ENCODE peak calls at places on chromosomes 13 and 19, in ten cellular contexts. One of them, this sample, is unnamed.

GRCh38 chr19:10998045-10998533 is 37.3 kb downstream of the SMARCA4 start:
- DNase-seq in Caco-2: no peak
- DNase-seq in HFF-Myc: no peak
- DNase-seq in AG09309: no peak
- DNase-seq in Panc1: no peak
- DNase-seq in tibial nerve: peak
- DNase-seq in CD4-positive, alpha-beta T cell: no peak
- DNase-seq in esophagus squamous epithelium: no peak
- DNase-seq in NB4: no peak
- DNase-seq in GM13976: no peak
- DNase-seq in this sample: no peak

GRCh38 chr13:66689037-66689619 is 541.0 kb downstream of the PCDH9 start:
- DNase-seq in tibial nerve: no peak
- DNase-seq in NB4: no peak
- DNase-seq in GM13976: no peak
- DNase-seq in CD4-positive, alpha-beta T cell: no peak
- DNase-seq in HFF-Myc: no peak
- DNase-seq in AG09309: no peak
- DNase-seq in Caco-2: no peak
- DNase-seq in esophagus squamous epithelium: no peak
- DNase-seq in Panc1: no peak
- DNase-seq in this sample: no peak

GRCh38 chr19:47035127-47035494 is 13.3 kb downstream of the TMEM160 start:
- DNase-seq in Caco-2: peak
- DNase-seq in tibial nerve: no peak
- DNase-seq in Panc1: no peak
- DNase-seq in GM13976: no peak
- DNase-seq in CD4-positive, alpha-beta T cell: no peak
- DNase-seq in HFF-Myc: no peak
- DNase-seq in NB4: peak
- DNase-seq in AG09309: no peak
- DNase-seq in esophagus squamous epithelium: no peak
- DNase-seq in this sample: peak

GRCh38 chr19:29988351-29988750 is 46.3 kb downstream of the URI1 start:
- DNase-seq in GM13976: no peak
- DNase-seq in tibial nerve: no peak
- DNase-seq in HFF-Myc: no peak
- DNase-seq in Caco-2: peak
- DNase-seq in CD4-positive, alpha-beta T cell: no peak
- DNase-seq in NB4: no peak
- DNase-seq in Panc1: no peak
- DNase-seq in AG09309: no peak
- DNase-seq in esophagus squamous epithelium: no peak
- DNase-seq in this sample: no peak

GRCh38 chr19:3396881-3397265 is 30.5 kb downstream of the NFIC start:
- DNase-seq in GM13976: no peak
- DNase-seq in Caco-2: no peak
- DNase-seq in NB4: no peak
- DNase-seq in HFF-Myc: no peak
- DNase-seq in CD4-positive, alpha-beta T cell: no peak
- DNase-seq in AG09309: no peak
- DNase-seq in tibial nerve: no peak
- DNase-seq in Panc1: no peak
- DNase-seq in esophagus squamous epithelium: no peak
- DNase-seq in this sample: no peak

GRCh38 chr13:49711218-49711863 is 20.1 kb upstream of the EBPL start:
- DNase-seq in CD4-positive, alpha-beta T cell: no peak
- DNase-seq in esophagus squamous epithelium: no peak
- DNase-seq in HFF-Myc: peak
- DNase-seq in Caco-2: no peak
- DNase-seq in GM13976: no peak
- DNase-seq in Panc1: no peak
- DNase-seq in NB4: peak
- DNase-seq in AG09309: peak
- DNase-seq in tibial nerve: no peak
- DNase-seq in this sample: no peak

GRCh38 chr13:29886446-29886845 is 36.0 kb upstream of the UBL3 start:
- DNase-seq in HFF-Myc: no peak
- DNase-seq in Caco-2: no peak
- DNase-seq in esophagus squamous epithelium: no peak
- DNase-seq in NB4: no peak
- DNase-seq in tibial nerve: no peak
- DNase-seq in CD4-positive, alpha-beta T cell: no peak
- DNase-seq in AG09309: no peak
- DNase-seq in GM13976: no peak
- DNase-seq in Panc1: no peak
- DNase-seq in this sample: no peak

GRCh38 chr19:56167064-56167578 is 8.7 kb upstream of the GALP start:
- DNase-seq in Panc1: no peak
- DNase-seq in CD4-positive, alpha-beta T cell: no peak
- DNase-seq in GM13976: no peak
- DNase-seq in tibial nerve: no peak
- DNase-seq in NB4: peak
- DNase-seq in AG09309: no peak
- DNase-seq in Caco-2: peak
- DNase-seq in HFF-Myc: no peak
- DNase-seq in esophagus squamous epithelium: no peak
- DNase-seq in this sample: peak

GRCh38 chr13:54643863-54644262 is 1615.2 kb downstream of the OLFM4 start:
- DNase-seq in HFF-Myc: no peak
- DNase-seq in NB4: no peak
- DNase-seq in CD4-positive, alpha-beta T cell: no peak
- DNase-seq in tibial nerve: no peak
- DNase-seq in GM13976: no peak
- DNase-seq in AG09309: no peak
- DNase-seq in Caco-2: no peak
- DNase-seq in Panc1: no peak
- DNase-seq in esophagus squamous epithelium: no peak
- DNase-seq in this sample: no peak

GRCh38 chr19:10013834-10014618 is 743 bp downstream of the RDH8 start:
- DNase-seq in Panc1: no peak
- DNase-seq in CD4-positive, alpha-beta T cell: no peak
- DNase-seq in GM13976: no peak
- DNase-seq in AG09309: no peak
- DNase-seq in NB4: no peak
- DNase-seq in Caco-2: no peak
- DNase-seq in tibial nerve: no peak
- DNase-seq in HFF-Myc: no peak
- DNase-seq in esophagus squamous epithelium: no peak
- DNase-seq in this sample: no peak

GRCh38 chr13:63944896-63945295 is 2529.2 kb upstream of the PCDH20 start:
- DNase-seq in Caco-2: no peak
- DNase-seq in Panc1: no peak
- DNase-seq in HFF-Myc: no peak
- DNase-seq in esophagus squamous epithelium: no peak
- DNase-seq in CD4-positive, alpha-beta T cell: no peak
- DNase-seq in AG09309: no peak
- DNase-seq in tibial nerve: no peak
- DNase-seq in NB4: no peak
- DNase-seq in GM13976: no peak
- DNase-seq in this sample: no peak

GRCh38 chr13:23806874-23807522 is 82.2 kb downstream of the MIPEP start:
- DNase-seq in AG09309: no peak
- DNase-seq in tibial nerve: no peak
- DNase-seq in esophagus squamous epithelium: no peak
- DNase-seq in Caco-2: no peak
- DNase-seq in NB4: no peak
- DNase-seq in HFF-Myc: no peak
- DNase-seq in GM13976: no peak
- DNase-seq in CD4-positive, alpha-beta T cell: no peak
- DNase-seq in Panc1: no peak
- DNase-seq in this sample: no peak

GRCh38 chr13:23808803-23809202 is 80.4 kb downstream of the MIPEP start:
- DNase-seq in GM13976: no peak
- DNase-seq in CD4-positive, alpha-beta T cell: no peak
- DNase-seq in tibial nerve: no peak
- DNase-seq in Panc1: no peak
- DNase-seq in esophagus squamous epithelium: no peak
- DNase-seq in HFF-Myc: no peak
- DNase-seq in NB4: no peak
- DNase-seq in AG09309: no peak
- DNase-seq in Caco-2: no peak
- DNase-seq in this sample: no peak

GRCh38 chr13:23813635-23814034 is 75.6 kb downstream of the MIPEP start:
- DNase-seq in CD4-positive, alpha-beta T cell: no peak
- DNase-seq in HFF-Myc: no peak
- DNase-seq in tibial nerve: no peak
- DNase-seq in NB4: no peak
- DNase-seq in AG09309: no peak
- DNase-seq in esophagus squamous epithelium: no peak
- DNase-seq in Panc1: no peak
- DNase-seq in GM13976: no peak
- DNase-seq in Caco-2: no peak
- DNase-seq in this sample: no peak

GRCh38 chr13:23811366-23812027 is 77.7 kb downstream of the MIPEP start:
- DNase-seq in AG09309: no peak
- DNase-seq in tibial nerve: no peak
- DNase-seq in Panc1: no peak
- DNase-seq in Caco-2: peak
- DNase-seq in GM13976: no peak
- DNase-seq in HFF-Myc: no peak
- DNase-seq in NB4: no peak
- DNase-seq in esophagus squamous epithelium: no peak
- DNase-seq in CD4-positive, alpha-beta T cell: no peak
- DNase-seq in this sample: no peak

DNA sequence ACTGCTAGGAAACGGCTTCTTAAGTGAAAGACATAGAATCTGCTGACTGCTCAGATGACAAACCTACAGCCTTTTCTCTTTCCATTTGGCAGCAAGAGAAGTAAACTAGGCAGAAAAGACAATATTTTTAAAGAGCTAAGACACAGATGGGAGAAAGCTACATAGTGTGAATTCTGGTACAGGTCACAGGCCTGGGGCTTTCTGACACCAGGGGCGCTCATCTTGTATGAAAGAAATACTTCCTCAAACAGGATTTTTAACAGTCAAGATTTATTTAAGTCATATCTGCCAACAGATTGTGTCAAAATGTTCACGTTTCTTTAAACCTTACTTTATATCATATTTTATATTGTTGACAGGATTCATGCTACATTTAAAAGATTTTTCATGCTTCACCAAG is 78.4 kb downstream of the MIPEP start:
- DNase-seq in CD4-positive, alpha-beta T cell: no peak
- DNase-seq in HFF-Myc: no peak
- DNase-seq in GM13976: peak
- DNase-seq in esophagus squamous epithelium: no peak
- DNase-seq in tibial nerve: no peak
- DNase-seq in Panc1: no peak
- DNase-seq in Caco-2: no peak
- DNase-seq in AG09309: no peak
- DNase-seq in NB4: no peak
- DNase-seq in this sample: no peak
- TF ChIP-seq CTCF in CD4-positive, alpha-beta T cell: no peak
- TF ChIP-seq CTCF in HFF-Myc: no peak
- TF ChIP-seq CTCF in GM13976: no peak
- TF ChIP-seq CTCF in esophagus squamous epithelium: no peak
- TF ChIP-seq CTCF in tibial nerve: no peak
- TF ChIP-seq CTCF in Panc1: no peak
- TF ChIP-seq CTCF in Caco-2: peak
- TF ChIP-seq CTCF in AG09309: no peak
- TF ChIP-seq CTCF in NB4: no peak
- TF ChIP-seq CTCF in this sample: no peak

GRCh38 chr13:42318570-42318969 is 46.6 kb downstream of the AKAP11 start:
- DNase-seq in Panc1: no peak
- DNase-seq in CD4-positive, alpha-beta T cell: no peak
- DNase-seq in GM13976: no peak
- DNase-seq in AG09309: no peak
- DNase-seq in HFF-Myc: no peak
- DNase-seq in NB4: no peak
- DNase-seq in Caco-2: no peak
- DNase-seq in esophagus squamous epithelium: no peak
- DNase-seq in tibial nerve: no peak
- DNase-seq in this sample: no peak

GRCh38 chr13:42320375-42320787 is 48.4 kb downstream of the AKAP11 start:
- DNase-seq in NB4: no peak
- DNase-seq in Panc1: no peak
- DNase-seq in esophagus squamous epithelium: no peak
- DNase-seq in GM13976: no peak
- DNase-seq in HFF-Myc: no peak
- DNase-seq in CD4-positive, alpha-beta T cell: no peak
- DNase-seq in tibial nerve: no peak
- DNase-seq in AG09309: no peak
- DNase-seq in Caco-2: no peak
- DNase-seq in this sample: peak

GRCh38 chr13:42327725-42328124 is 55.8 kb downstream of the AKAP11 start:
- DNase-seq in HFF-Myc: no peak
- DNase-seq in CD4-positive, alpha-beta T cell: no peak
- DNase-seq in tibial nerve: no peak
- DNase-seq in Panc1: no peak
- DNase-seq in NB4: no peak
- DNase-seq in Caco-2: no peak
- DNase-seq in GM13976: no peak
- DNase-seq in esophagus squamous epithelium: no peak
- DNase-seq in AG09309: no peak
- DNase-seq in this sample: no peak

GRCh38 chr13:42328672-42329071 is 56.7 kb downstream of the AKAP11 start:
- DNase-seq in HFF-Myc: no peak
- DNase-seq in NB4: no peak
- DNase-seq in Panc1: no peak
- DNase-seq in tibial nerve: no peak
- DNase-seq in AG09309: no peak
- DNase-seq in Caco-2: no peak
- DNase-seq in CD4-positive, alpha-beta T cell: no peak
- DNase-seq in esophagus squamous epithelium: no peak
- DNase-seq in GM13976: no peak
- DNase-seq in this sample: no peak

GRCh38 chr13:42322806-42323205 is 50.9 kb downstream of the AKAP11 start:
- DNase-seq in CD4-positive, alpha-beta T cell: no peak
- DNase-seq in GM13976: no peak
- DNase-seq in AG09309: no peak
- DNase-seq in esophagus squamous epithelium: no peak
- DNase-seq in Panc1: no peak
- DNase-seq in NB4: no peak
- DNase-seq in HFF-Myc: no peak
- DNase-seq in tibial nerve: no peak
- DNase-seq in Caco-2: no peak
- DNase-seq in this sample: no peak
- TF ChIP-seq CTCF in CD4-positive, alpha-beta T cell: no peak
- TF ChIP-seq CTCF in GM13976: no peak
- TF ChIP-seq CTCF in AG09309: no peak
- TF ChIP-seq CTCF in esophagus squamous epithelium: no peak
- TF ChIP-seq CTCF in Panc1: no peak
- TF ChIP-seq CTCF in NB4: no peak
- TF ChIP-seq CTCF in HFF-Myc: no peak
- TF ChIP-seq CTCF in tibial nerve: no peak
- TF ChIP-seq CTCF in Caco-2: no peak
- TF ChIP-seq CTCF in this sample: no peak

GRCh38 chr13:114173261-114173660 is 5.8 kb upstream of the CFAP97D2 start:
- DNase-seq in tibial nerve: no peak
- DNase-seq in HFF-Myc: no peak
- DNase-seq in Panc1: no peak
- DNase-seq in NB4: no peak
- DNase-seq in GM13976: no peak
- DNase-seq in CD4-positive, alpha-beta T cell: no peak
- DNase-seq in Caco-2: no peak
- DNase-seq in esophagus squamous epithelium: no peak
- DNase-seq in AG09309: no peak
- DNase-seq in this sample: no peak
- TF ChIP-seq CTCF in tibial nerve: no peak
- TF ChIP-seq CTCF in HFF-Myc: no peak
- TF ChIP-seq CTCF in Panc1: no peak
- TF ChIP-seq CTCF in NB4: no peak
- TF ChIP-seq CTCF in GM13976: no peak
- TF ChIP-seq CTCF in CD4-positive, alpha-beta T cell: no peak
- TF ChIP-seq CTCF in Caco-2: no peak
- TF ChIP-seq CTCF in esophagus squamous epithelium: no peak
- TF ChIP-seq CTCF in AG09309: no peak
- TF ChIP-seq CTCF in this sample: no peak

GRCh38 chr19:48872182-48872883 is at the start of gene PPP1R15A:
- DNase-seq in Panc1: peak
- DNase-seq in HFF-Myc: peak
- DNase-seq in esophagus squamous epithelium: peak
- DNase-seq in CD4-positive, alpha-beta T cell: peak
- DNase-seq in GM13976: peak
- DNase-seq in Caco-2: peak
- DNase-seq in tibial nerve: peak
- DNase-seq in NB4: peak
- DNase-seq in AG09309: peak
- DNase-seq in this sample: peak
- TF ChIP-seq CTCF in Panc1: no peak
- TF ChIP-seq CTCF in HFF-Myc: no peak
- TF ChIP-seq CTCF in esophagus squamous epithelium: peak
- TF ChIP-seq CTCF in CD4-positive, alpha-beta T cell: no peak
- TF ChIP-seq CTCF in GM13976: no peak
- TF ChIP-seq CTCF in Caco-2: no peak
- TF ChIP-seq CTCF in tibial nerve: peak
- TF ChIP-seq CTCF in NB4: no peak
- TF ChIP-seq CTCF in AG09309: no peak
- TF ChIP-seq CTCF in this sample: no peak